ENCODE peak calls at places on chromosomes 6 and 20, in six cellular contexts. R is IMR-90, L is mesendoderm, Y is H9, I is neuronal stem cell, W is H1. B is an unnamed sample.

GRCh38 chr20:37533154-37533715 is 5.6 kb upstream of the BLCAP start:
- DNase-seq in R (no peak), L (no peak), Y (peak), I (no peak), W (no peak), B (no peak)

GRCh38 chr6:105986998-105987397 is 99.1 kb upstream of the PRDM1 start:
- DNase-seq in R (no peak), L (no peak), Y (no peak), I (no peak), W (no peak), B (no peak)

GRCh38 chr20:41309817-41310216 is 7.7 kb downstream of the ZHX3 start:
- DNase-seq in R (peak), L (no peak), Y (no peak), I (no peak), W (no peak), B (peak)

GRCh38 chr6:160667854-160668481 is 3.9 kb upstream of the LPA start:
- DNase-seq in R (no peak), L (peak), Y (peak), I (no peak), W (peak), B (no peak)

GRCh38 chr6:14706378-14706929 is 539.4 kb upstream of the JARID2 start:
- DNase-seq in R (peak), L (no peak), Y (no peak), I (no peak), W (no peak), B (peak)

GRCh38 chr20:4567172-4567571 is 154.5 kb upstream of the PRND start:
- DNase-seq in R (no peak), L (no peak), Y (no peak), I (no peak), W (no peak), B (no peak)

GRCh38 chr6:37675606-37676005 is 22.1 kb downstream of the MDGA1 start:
- DNase-seq in R (no peak), L (no peak), Y (no peak), I (no peak), W (no peak), B (no peak)

GRCh38 chr6:169319561-169319960 is 65.9 kb upstream of the THBS2 start:
- DNase-seq in R (peak), L (no peak), Y (no peak), I (no peak), W (no peak), B (no peak)

GRCh38 chr6:121780325-121781313 is 345.2 kb downstream of the GJA1 start:
- DNase-seq in R (peak), L (peak), Y (no peak), I (no peak), W (no peak), B (no peak)

GRCh38 chr6:144462058-144462457 is 176.9 kb downstream of the UTRN start:
- DNase-seq in R (no peak), L (no peak), Y (no peak), I (no peak), W (no peak), B (no peak)

GRCh38 chr6:83292900-83293843 is 100.0 kb downstream of the RWDD2A start:
- DNase-seq in R (no peak), L (no peak), Y (no peak), I (no peak), W (no peak), B (no peak)

GRCh38 chr6:108559884-108560462 is 744 bp upstream of the FOXO3 start:
- DNase-seq in R (peak), L (peak), Y (peak), I (peak), W (no peak), B (peak)

GRCh38 chr20:61621381-61621780 is 369.3 kb downstream of the CDH4 start:
- DNase-seq in R (no peak), L (no peak), Y (no peak), I (no peak), W (no peak), B (no peak)

GRCh38 chr6:110551088-110551487 is 74.7 kb upstream of the SLC22A16 start:
- DNase-seq in R (no peak), L (no peak), Y (no peak), I (no peak), W (no peak), B (no peak)

GRCh38 chr6:37072526-37072925 is 67.1 kb downstream of the FGD2 start:
- DNase-seq in R (no peak), L (peak), Y (no peak), I (no peak), W (no peak), B (no peak)

GRCh38 chr20:219290-220115 is 7.6 kb upstream of the DEFB129 start:
- DNase-seq in R (peak), L (peak), Y (peak), I (no peak), W (no peak), B (peak)

GRCh38 chr6:89439014-89439413 is 6.1 kb downstream of the ANKRD6 start:
- DNase-seq in R (no peak), L (no peak), Y (no peak), I (no peak), W (no peak), B (no peak)

GRCh38 chr20:10412591-10413408 is 21.2 kb downstream of the MKKS start:
- DNase-seq in R (no peak), L (peak), Y (no peak), I (no peak), W (no peak), B (no peak)

GRCh38 chr6:53347250-53347920 is 1.4 kb downstream of the ELOVL5 start:
- DNase-seq in R (peak), L (no peak), Y (no peak), I (peak), W (no peak), B (peak)

GRCh38 chr6:117449549-117450439 is 24.1 kb upstream of the ROS1 start:
- DNase-seq in R (peak), L (peak), Y (peak), I (peak), W (peak), B (peak)

GRCh38 chr6:132919476-132919875 is 105.1 kb downstream of the RPS12 start:
- DNase-seq in R (peak), L (no peak), Y (no peak), I (no peak), W (no peak), B (peak)

GRCh38 chr6:108675226-108676160 is 114.8 kb downstream of the FOXO3 start:
- DNase-seq in R (no peak), L (no peak), Y (no peak), I (no peak), W (no peak), B (no peak)

GRCh38 chr6:44285552-44286284 is 15.5 kb downstream of the TMEM151B start:
- DNase-seq in R (peak), L (peak), Y (no peak), I (no peak), W (peak), B (peak)

GRCh38 chr20:25070821-25071473 is 11.0 kb downstream of the VSX1 start:
- DNase-seq in R (no peak), L (no peak), Y (peak), I (no peak), W (no peak), B (no peak)

GRCh38 chr6:142838821-142839685 is 105.9 kb downstream of the HIVEP2 start:
- DNase-seq in R (peak), L (no peak), Y (no peak), I (no peak), W (no peak), B (peak)

GRCh38 chr20:63098195-63098810 is 91.5 kb upstream of the BHLHE23 start:
- DNase-seq in R (no peak), L (no peak), Y (peak), I (no peak), W (peak), B (no peak)

GRCh38 chr6:169172435-169172834 is 81.2 kb downstream of the THBS2 start:
- DNase-seq in R (peak), L (no peak), Y (no peak), I (no peak), W (no peak), B (peak)

GRCh38 chr6:111260570-111261298 is 173.4 kb downstream of the SLC16A10 start:
- DNase-seq in R (peak), L (no peak), Y (no peak), I (no peak), W (no peak), B (peak)

GRCh38 chr6:76609160-76609559 is 536.7 kb upstream of the IMPG1 start:
- DNase-seq in R (no peak), L (no peak), Y (no peak), I (no peak), W (no peak), B (no peak)

GRCh38 chr6:76615395-76615794 is 542.9 kb upstream of the IMPG1 start:
- DNase-seq in R (no peak), L (no peak), Y (no peak), I (no peak), W (no peak), B (no peak)

GRCh38 chr6:76612818-76613452 is 540.5 kb upstream of the IMPG1 start:
- DNase-seq in R (no peak), L (peak), Y (no peak), I (no peak), W (no peak), B (no peak)
- H2BK15ac ChIP-seq in R (no peak), L (no peak), Y (no peak), I (no peak), W (no peak), B (no peak)

GRCh38 chr6:26437550-26437949 is 2.8 kb upstream of the BTN3A3 start:
- DNase-seq in R (no peak), L (no peak), Y (no peak), I (no peak), W (no peak), B (no peak)
- H2BK15ac ChIP-seq in R (no peak), L (no peak), Y (no peak), I (no peak), W (no peak), B (no peak)

GRCh38 chr6:158031445-158032353 is 50.0 kb downstream of the SYNJ2 start:
- DNase-seq in R (peak), L (peak), Y (no peak), I (peak), W (no peak), B (peak)
- H2BK15ac ChIP-seq in R (peak), L (no peak), Y (no peak), I (no peak), W (no peak), B (peak)

GRCh38 chr6:369559-370431 is 21.8 kb upstream of the IRF4 start:
- DNase-seq in R (no peak), L (no peak), Y (no peak), I (no peak), W (no peak), B (no peak)

GRCh38 chr6:367891-368630 is 23.5 kb upstream of the IRF4 start:
- DNase-seq in R (no peak), L (no peak), Y (no peak), I (no peak), W (no peak), B (no peak)

GRCh38 chr6:372336-372911 is 19.1 kb upstream of the IRF4 start:
- DNase-seq in R (no peak), L (no peak), Y (no peak), I (no peak), W (no peak), B (no peak)

GRCh38 chr6:373031-373430 is 18.5 kb upstream of the IRF4 start:
- DNase-seq in R (no peak), L (no peak), Y (no peak), I (no peak), W (no peak), B (no peak)

GRCh38 chr6:370555-370954 is 21.0 kb upstream of the IRF4 start:
- DNase-seq in R (no peak), L (no peak), Y (no peak), I (no peak), W (no peak), B (no peak)
- H2BK15ac ChIP-seq in R (no peak), L (no peak), Y (no peak), I (no peak), W (no peak), B (no peak)

GRCh38 chr20:35637266-35637665 is 21.6 kb downstream of the SPAG4 start:
- DNase-seq in R (no peak), L (no peak), Y (no peak), I (no peak), W (no peak), B (no peak)

GRCh38 chr20:35641743-35642142 is 23.0 kb downstream of the CPNE1 start:
- DNase-seq in R (no peak), L (no peak), Y (no peak), I (no peak), W (no peak), B (no peak)

GRCh38 chr20:35640724-35641123 is 24.0 kb downstream of the CPNE1 start:
- DNase-seq in R (no peak), L (no peak), Y (no peak), I (no peak), W (no peak), B (no peak)

GRCh38 chr20:35644806-35645205 is 19.9 kb downstream of the CPNE1 start:
- DNase-seq in R (no peak), L (no peak), Y (no peak), I (no peak), W (no peak), B (no peak)

GRCh38 chr20:35643045-35643444 is 21.7 kb downstream of the CPNE1 start:
- DNase-seq in R (no peak), L (no peak), Y (no peak), I (no peak), W (no peak), B (no peak)
- H2BK15ac ChIP-seq in R (no peak), L (no peak), Y (no peak), I (no peak), W (no peak), B (no peak)

GRCh38 chr6:7765575-7766325 is 39.9 kb downstream of the BMP6 start:
- DNase-seq in R (peak), L (no peak), Y (no peak), I (no peak), W (no peak), B (no peak)
- H2BK15ac ChIP-seq in R (peak), L (no peak), Y (no peak), I (no peak), W (no peak), B (no peak)

GRCh38 chr20:5829241-5829809 is 79.1 kb downstream of the SHLD1 start:
- DNase-seq in R (no peak), L (no peak), Y (no peak), I (no peak), W (no peak), B (no peak)

GRCh38 chr20:5825136-5825719 is 75.0 kb downstream of the SHLD1 start:
- DNase-seq in R (no peak), L (no peak), Y (peak), I (no peak), W (no peak), B (no peak)

GRCh38 chr20:5831539-5832237 is 81.5 kb downstream of the SHLD1 start:
- DNase-seq in R (no peak), L (no peak), Y (no peak), I (no peak), W (no peak), B (no peak)

GRCh38 chr20:5827098-5827853 is 77.1 kb downstream of the SHLD1 start:
- DNase-seq in R (no peak), L (no peak), Y (no peak), I (no peak), W (no peak), B (no peak)

GRCh38 chr20:5827861-5828260 is 77.7 kb downstream of the SHLD1 start:
- DNase-seq in R (no peak), L (no peak), Y (no peak), I (no peak), W (no peak), B (no peak)
- H2BK15ac ChIP-seq in R (no peak), L (no peak), Y (no peak), I (no peak), W (no peak), B (no peak)

GRCh38 chr6:45445364-45445748 is 67.6 kb upstream of the SUPT3H start:
- DNase-seq in R (peak), L (no peak), Y (no peak), I (no peak), W (no peak), B (no peak)
- H2BK15ac ChIP-seq in R (peak), L (no peak), Y (no peak), I (no peak), W (no peak), B (no peak)